ENCODE peak calls at places on chromosomes 4 and X, in ten cellular contexts. Q is M059J; M is NCI-H2029; C is NCI-H2171 treated with DMSO at 0.1 percent for 48 hours; L is ELR; A is nephron progenitor cell; T is activated gamma-delta T cell treated with Interleukin-2 at 50 U/mL for 16 hours; U is stimulated activated CD4-positive, alpha-beta T cell treated with anti-CD3 and anti-CD28 coated beads, Interleukin-2, amount 100 ng/mL, for 4 hours; R is ecto neural progenitor cell; W is AG08395. P is an unnamed sample.

GRCh38 chr4:178462710-178463109 is 1020.5 kb upstream of the AGA start:
- DNase-seq in Q (no peak), A (no peak), M (no peak), T (no peak), W (no peak), L (no peak), R (no peak), U (no peak), C (no peak), P (no peak)

GRCh38 chrX:21412883-21413282 is 38.7 kb downstream of the CNKSR2 start:
- DNase-seq in W (no peak), R (no peak), Q (no peak), M (no peak), T (no peak), U (no peak), C (no peak), A (no peak), L (peak; percentile 72), P (no peak)

GRCh38 chrX:8364369-8365141 is 100.1 kb upstream of the VCX3B start:
- DNase-seq in A (peak; percentile 38), Q (no peak), T (no peak), R (peak; percentile 52), M (peak; percentile 13), U (no peak), W (no peak), C (peak; percentile 68), L (peak; percentile 50), P (no peak)

GRCh38 chrX:136767104-136767941 is 13.4 kb downstream of the ARHGEF6 start:
- DNase-seq in C (peak; percentile 55), R (peak; percentile 72), T (peak; percentile 22), Q (peak; percentile 81), A (peak; percentile 63), W (peak; percentile 51), U (peak; percentile 28), L (peak; percentile 66), M (peak; percentile 29), P (peak; percentile 48)

GRCh38 chr4:5758741-5759140 is 47.7 kb downstream of the EVC start:
- DNase-seq in R (no peak), Q (peak; percentile 97), U (peak; percentile 2), L (peak; percentile 99), M (no peak), T (no peak), A (no peak), W (peak; percentile 93), C (no peak), P (no peak)

GRCh38 chr4:62706423-62706822 is 1506.3 kb downstream of the ADGRL3 start:
- DNase-seq in C (no peak), R (no peak), A (no peak), U (no peak), W (no peak), Q (no peak), M (no peak), L (no peak), T (no peak), P (no peak)

GRCh38 chr4:37953620-37954325 is 6.4 kb upstream of the PTTG2 start:
- DNase-seq in U (no peak), R (no peak), A (no peak), T (no peak), M (no peak), C (no peak), Q (peak; percentile 81), W (no peak), L (peak; percentile 15), P (no peak)

GRCh38 chr4:83866821-83867220 is 330.9 kb downstream of the GPAT3 start:
- DNase-seq in A (no peak), M (no peak), W (no peak), L (peak; percentile 64), T (no peak), Q (peak; percentile 29), U (no peak), R (no peak), C (no peak), P (no peak)

GRCh38 chr4:184838249-184839074 is 12.7 kb upstream of the ACSL1 start:
- DNase-seq in M (peak; percentile 74), T (no peak), Q (peak; percentile 8), U (no peak), L (peak; percentile 23), W (peak; percentile 3), C (no peak), R (no peak), A (no peak), P (no peak)

GRCh38 chrX:153379971-153380581 is 21.1 kb downstream of the PNMA6E start:
- DNase-seq in T (no peak), M (no peak), L (no peak), A (no peak), C (peak; percentile 7), U (no peak), R (no peak), W (no peak), Q (no peak), P (no peak)

GRCh38 chr4:5780831-5781480 is 70.0 kb downstream of the EVC start:
- DNase-seq in A (no peak), M (no peak), L (peak; percentile 88), R (no peak), C (no peak), W (peak; percentile 78), U (no peak), T (no peak), Q (no peak), P (no peak)

GRCh38 chr4:72701987-72702819 is 133.2 kb upstream of the ADAMTS3 start:
- DNase-seq in U (no peak), R (no peak), L (peak; percentile 70), W (peak; percentile 60), M (peak; percentile 44), A (peak; percentile 12), Q (peak; percentile 45), T (no peak), C (no peak), P (no peak)

GRCh38 chr4:81564025-81564424 is 92.3 kb upstream of the RASGEF1B start:
- DNase-seq in T (no peak), A (no peak), R (no peak), M (no peak), Q (no peak), U (no peak), C (no peak), L (no peak), W (no peak), P (no peak)

P was measured in stimulated activated naive B cell treated with anti-CD40 and anti-IgM and Interleukin-4, amounts not matched to agents 10 μg/mL and 1 μg/mL and 100 μg/mL, for 72 hours.